ENCODE peak calls at places on chromosomes 6 and 20, in four cellular contexts. V, I, P and W are unnamed samples.

GRCh38 chr6:161407581-161407980 is 133.7 kb upstream of the AGPAT4 start:
- DNase-seq in P (no peak), V (no peak), I (no peak), W (no peak)

GRCh38 chr6:92708945-92709344 is 710.4 kb downstream of the EPHA7 start:
- DNase-seq in V (no peak), P (no peak), I (no peak), W (no peak)

GRCh38 chr6:167799033-167799933 is 27.4 kb upstream of the AFDN start:
- DNase-seq in P (no peak), I (no peak), V (peak), W (peak)

GRCh38 chr6:127865108-127865507 is 35.8 kb downstream of the THEMIS start:
- DNase-seq in P (no peak), V (no peak), I (no peak), W (no peak)

GRCh38 chr20:1505361-1505760 is 14.1 kb upstream of the SIRPB2 start:
- DNase-seq in V (no peak), P (no peak), I (no peak), W (no peak)

GRCh38 chr20:47790032-47790965 is 5.0 kb upstream of the SULF2 start:
- DNase-seq in V (no peak), P (no peak), I (no peak), W (no peak)

GRCh38 chr6:52983159-52983848 is 11.8 kb downstream of the GSTA4 start:
- DNase-seq in P (no peak), V (no peak), I (no peak), W (no peak)

GRCh38 chr6:108117427-108118358 is 43.2 kb upstream of the OSTM1 start:
- DNase-seq in V (peak), I (peak), P (no peak), W (no peak)

GRCh38 chr20:50192364-50193168 is 1.9 kb downstream of the CEBPB start:
- DNase-seq in I (peak), P (peak), V (peak), W (peak)

GRCh38 chr6:31308050-31308844 is 36.4 kb upstream of the HLA-C start:
- DNase-seq in P (no peak), V (no peak), I (peak), W (peak)

GRCh38 chr20:57195023-57195758 is 71.2 kb downstream of the BMP7 start:
- DNase-seq in V (no peak), I (no peak), P (peak), W (no peak)

GRCh38 chr20:37984018-37984785 is 49.1 kb downstream of the TTI1 start:
- DNase-seq in P (no peak), I (no peak), V (peak), W (no peak)